ENCODE peak calls at places on chromosome 10, in eight cellular contexts. L is astrocyte of the spinal cord, C is transverse colon, W is progenitor cell of endocrine pancreas, T is GM23338, P is HFF-Myc, U is bronchial epithelial cell, J is GM12878. I is an unnamed sample.

GRCh38 chr10:396107-396506 is 260.9 kb downstream of the ZMYND11 start:
- DNase-seq in L (no peak), C (no peak), W (no peak), T (no peak), P (no peak), U (no peak), J (no peak), I (no peak)

GRCh38 chr10:30068482-30069223 is 9.3 kb upstream of the JCAD start:
- DNase-seq in L (no peak), C (no peak), W (no peak), T (no peak), P (no peak), U (no peak), J (no peak), I (no peak)

GRCh38 chr10:63481815-63482421 is 16.1 kb upstream of the JMJD1C start:
- DNase-seq in L (no peak), C (no peak), W (no peak), T (no peak), P (no peak), U (peak), J (no peak), I (no peak)

GRCh38 chr10:84308481-84309304 is 19.7 kb upstream of the CCSER2 start:
- DNase-seq in L (peak), C (peak), W (no peak), T (no peak), P (no peak), U (peak), J (peak), I (no peak)

GRCh38 chr10:121182219-121182618 is 331.1 kb downstream of the WDR11 start:
- DNase-seq in L (no peak), C (no peak), W (no peak), T (no peak), P (no peak), U (no peak), J (no peak), I (no peak)

GRCh38 chr10:97849491-97850402 is at the start of gene GOLGA7B:
- DNase-seq in L (no peak), C (peak), W (peak), T (peak), P (no peak), U (no peak), J (no peak), I (no peak)

GRCh38 chr10:12703813-12704212 is 297.7 kb downstream of the CCDC3 start:
- DNase-seq in L (peak), C (no peak), W (no peak), T (no peak), P (peak), U (peak), J (no peak), I (no peak)

GRCh38 chr10:133526957-133527588 is at the start of gene CYP2E1:
- DNase-seq in L (no peak), C (no peak), W (no peak), T (no peak), P (no peak), U (no peak), J (no peak), I (no peak)

GRCh38 chr10:103592186-103593021 is 98.9 kb downstream of the NEURL1 start:
- DNase-seq in L (peak), C (peak), W (peak), T (peak), P (no peak), U (peak), J (no peak), I (no peak)

GRCh38 chr10:96410296-96410695 is 51.5 kb upstream of the OPALIN start:
- DNase-seq in L (no peak), C (no peak), W (no peak), T (no peak), P (no peak), U (no peak), J (no peak), I (peak)

GRCh38 chr10:9621216-9621615 is 1396.5 kb upstream of the CELF2 start:
- DNase-seq in L (no peak), C (no peak), W (no peak), T (no peak), P (no peak), U (no peak), J (no peak), I (no peak)

GRCh38 chr10:56586391-56586790 is 225.3 kb upstream of the ZWINT start:
- DNase-seq in L (peak), C (no peak), W (no peak), T (peak), P (no peak), U (no peak), J (no peak), I (no peak)

GRCh38 chr10:77603529-77603927 is 34.1 kb downstream of the KCNMA1 start:
- DNase-seq in L (no peak), C (peak), W (no peak), T (peak), P (no peak), U (no peak), J (no peak), I (peak)

GRCh38 chr10:118943253-118943652 is 86.3 kb upstream of the NANOS1 start:
- DNase-seq in L (no peak), C (no peak), W (no peak), T (no peak), P (no peak), U (no peak), J (no peak), I (no peak)

GRCh38 chr10:124717911-124718734 is 26.1 kb downstream of the FAM53B start:
- DNase-seq in L (no peak), C (no peak), W (no peak), T (no peak), P (no peak), U (peak), J (peak), I (no peak)

GRCh38 chr10:778626-779330 is 89.3 kb upstream of the DIP2C start:
- DNase-seq in L (peak), C (no peak), W (no peak), T (no peak), P (no peak), U (no peak), J (no peak), I (peak)

DNA sequence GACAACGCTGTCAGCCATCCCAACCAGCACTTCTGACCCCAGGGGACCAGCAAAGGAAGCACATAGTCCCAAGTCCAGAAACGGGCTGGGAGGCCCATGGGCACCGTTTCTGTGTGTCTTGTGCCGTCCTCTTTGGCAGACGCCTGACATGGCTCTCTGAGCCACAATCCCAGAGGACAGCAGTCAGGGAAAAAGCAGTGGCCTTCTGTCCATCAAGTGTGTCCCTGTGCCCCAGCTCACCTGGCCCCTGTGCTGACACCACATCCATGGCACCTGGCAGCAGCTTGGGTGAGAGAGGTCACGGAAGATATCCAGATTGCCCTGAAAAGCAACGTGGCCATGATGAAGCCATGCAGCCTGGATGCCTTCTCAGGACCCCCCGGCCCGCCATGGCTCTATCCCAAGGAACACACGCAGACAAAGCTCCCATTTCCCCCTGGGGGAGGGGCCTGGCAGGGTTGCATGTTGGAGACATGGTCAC is 38.1 kb upstream of the ANTXRL start:
- DNase-seq in L (no peak), C (no peak), W (peak), T (no peak), P (no peak), U (no peak), J (no peak), I (peak)
- TF ChIP-seq CTCF in L (no peak), C (no peak), W (no peak), T (no peak), P (no peak), U (no peak), J (no peak), I (no peak)

GRCh38 chr10:79130846-79131245 is 62.1 kb downstream of the ZMIZ1 start:
- DNase-seq in L (no peak), C (no peak), W (no peak), T (peak), P (no peak), U (no peak), J (no peak), I (no peak)

GRCh38 chr10:79130255-79130654 is 61.5 kb downstream of the ZMIZ1 start:
- DNase-seq in L (no peak), C (no peak), W (no peak), T (no peak), P (no peak), U (no peak), J (no peak), I (no peak)

GRCh38 chr10:79128241-79128922 is 59.6 kb downstream of the ZMIZ1 start:
- DNase-seq in L (no peak), C (no peak), W (no peak), T (no peak), P (no peak), U (no peak), J (no peak), I (no peak)

GRCh38 chr10:79128923-79129305 is 60.1 kb downstream of the ZMIZ1 start:
- DNase-seq in L (no peak), C (no peak), W (no peak), T (no peak), P (no peak), U (no peak), J (no peak), I (no peak)

DNA sequence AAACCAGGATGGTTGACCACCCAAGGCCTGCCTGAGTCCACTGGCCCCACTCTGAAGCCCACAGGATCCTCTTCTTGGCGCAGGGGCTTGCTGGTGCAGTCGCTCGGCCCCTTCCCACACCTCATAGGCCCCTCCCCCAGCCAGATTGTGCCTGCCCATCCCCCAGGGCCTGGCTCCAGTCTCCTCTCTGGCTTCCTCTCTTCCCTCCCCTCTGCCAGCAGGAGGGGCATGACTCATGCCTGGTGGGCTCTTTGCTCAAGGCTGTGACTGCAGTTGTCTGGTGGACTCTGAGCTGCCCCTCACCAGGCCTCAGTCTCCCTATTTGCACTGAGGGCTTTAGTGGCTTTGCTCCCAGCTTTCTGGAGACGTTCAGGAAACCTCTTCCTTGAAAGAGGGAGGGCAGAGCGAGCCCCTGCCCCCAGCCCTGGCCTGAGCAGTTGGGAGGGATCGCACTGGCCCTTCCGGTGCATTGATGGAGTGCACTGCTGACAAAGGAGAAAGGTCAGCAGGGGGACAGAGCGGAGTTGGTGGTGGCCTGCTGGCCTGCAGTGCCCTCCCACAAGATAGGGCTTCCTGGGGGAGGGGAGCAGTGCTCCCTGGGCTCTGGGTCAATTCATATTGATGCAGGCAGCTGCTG is 60.7 kb downstream of the ZMIZ1 start:
- DNase-seq in L (peak), C (no peak), W (peak), T (peak), P (no peak), U (no peak), J (no peak), I (no peak)
- TF ChIP-seq CTCF in L (peak), C (no peak), W (no peak), T (no peak), P (no peak), U (no peak), J (no peak), I (no peak)

GRCh38 chr10:123514996-123515395 is 151.2 kb upstream of the GPR26 start:
- DNase-seq in L (no peak), C (no peak), W (no peak), T (no peak), P (no peak), U (no peak), J (no peak), I (no peak)
- TF ChIP-seq CTCF in L (no peak), C (no peak), W (no peak), T (no peak), P (no peak), U (no peak), J (no peak), I (no peak)

DNA sequence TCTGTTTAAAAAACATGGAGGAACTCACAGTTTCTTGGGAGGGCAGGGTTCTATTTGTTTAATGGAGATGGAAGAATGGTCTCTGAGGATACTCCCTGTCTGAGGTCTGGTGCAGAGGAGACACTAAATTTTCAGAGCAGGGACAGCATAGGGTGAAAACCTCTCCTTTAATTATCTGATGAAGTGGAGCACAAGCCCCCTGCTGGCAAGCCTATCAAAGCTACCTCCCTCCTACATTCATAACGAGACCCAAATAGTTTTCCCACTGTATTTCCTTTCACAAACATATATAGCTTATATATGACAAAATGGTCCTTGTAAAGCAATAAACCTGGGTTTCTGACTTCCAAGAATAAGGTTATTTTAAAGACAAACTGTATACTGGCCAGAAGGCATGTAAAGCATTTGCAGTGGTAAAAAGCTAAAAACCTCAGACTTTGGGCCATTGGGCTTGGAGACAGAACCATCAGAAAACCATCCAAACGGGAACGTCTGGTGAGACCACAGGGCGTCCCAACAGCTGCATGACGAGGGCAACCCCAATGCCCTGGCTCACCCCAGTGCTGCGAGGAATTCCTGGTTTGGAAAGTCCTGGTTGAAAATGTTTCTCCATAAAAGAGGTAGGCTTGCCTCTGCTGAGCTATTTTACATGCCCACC is 201.3 kb downstream of the FANK1 start:
- DNase-seq in L (no peak), C (no peak), W (no peak), T (peak), P (no peak), U (no peak), J (no peak), I (no peak)
- TF ChIP-seq CTCF in L (peak), C (no peak), W (no peak), T (no peak), P (peak), U (peak), J (peak), I (no peak)

GRCh38 chr10:14302035-14302434 is 28.7 kb downstream of the FRMD4A start:
- DNase-seq in L (peak), C (no peak), W (no peak), T (peak), P (no peak), U (peak), J (no peak), I (no peak)
- TF ChIP-seq CTCF in L (peak), C (no peak), W (peak), T (peak), P (peak), U (peak), J (peak), I (no peak)

DNA sequence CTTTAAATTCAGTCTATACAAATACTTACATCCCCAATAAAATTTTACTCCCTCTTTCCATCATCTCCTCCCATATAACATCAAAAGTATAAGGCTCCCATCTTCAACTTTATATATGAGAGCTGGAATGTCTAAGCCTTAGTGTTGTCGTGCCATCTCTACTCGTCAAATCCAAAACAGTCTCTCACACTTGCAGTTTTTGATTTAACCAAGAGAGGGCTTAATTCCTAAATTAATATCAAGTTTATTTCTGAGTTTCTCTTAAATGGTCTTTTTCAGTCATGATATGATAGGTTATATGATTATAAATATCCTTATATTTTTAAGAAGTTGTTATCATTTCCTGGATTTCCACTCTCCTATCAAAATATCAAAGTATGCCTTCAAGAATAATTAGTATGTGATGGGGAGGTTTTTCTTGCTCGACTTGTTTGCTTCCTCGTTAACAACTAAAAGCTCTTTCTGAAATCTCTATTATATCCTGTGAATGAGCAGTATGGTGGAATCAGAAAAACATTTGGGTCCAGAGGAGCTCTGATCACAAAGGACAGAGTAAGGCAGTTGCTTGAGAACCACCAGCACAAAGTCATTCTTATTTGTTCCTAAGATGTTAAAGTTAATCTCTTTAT is 12.5 kb upstream of the LIPK start:
- DNase-seq in L (no peak), C (no peak), W (no peak), T (peak), P (no peak), U (no peak), J (no peak), I (no peak)
- TF ChIP-seq CTCF in L (peak), C (no peak), W (peak), T (peak), P (peak), U (peak), J (no peak), I (no peak)

GRCh38 chr10:72375585-72375984 is 20.9 kb upstream of the DNAJB12 start:
- DNase-seq in L (no peak), C (no peak), W (no peak), T (peak), P (no peak), U (no peak), J (no peak), I (no peak)
- TF ChIP-seq CTCF in L (no peak), C (no peak), W (peak), T (peak), P (peak), U (no peak), J (peak), I (no peak)

DNA sequence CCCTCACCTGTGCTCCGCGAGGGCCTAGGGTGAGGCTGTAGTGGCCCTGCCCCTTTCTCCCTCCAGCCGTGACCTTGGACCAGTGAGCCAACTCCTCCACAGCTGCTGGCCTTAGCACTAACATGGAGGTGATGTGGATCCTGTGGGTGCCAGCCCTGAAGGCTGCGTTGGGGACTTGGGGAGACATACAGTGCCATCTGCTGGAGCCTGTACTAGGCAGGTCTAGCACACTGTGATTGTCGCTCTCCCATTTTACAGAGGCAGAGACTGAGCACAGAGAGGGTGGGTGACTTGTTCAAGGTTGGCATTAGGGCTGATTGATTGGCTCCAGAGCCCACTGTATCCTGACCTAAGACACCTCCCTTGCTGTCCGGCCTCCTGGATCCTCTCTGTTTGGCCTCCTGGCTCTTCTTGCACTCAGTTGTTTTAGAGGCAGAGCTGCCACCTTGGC is 37.6 kb downstream of the PRF1 start:
- DNase-seq in L (no peak), C (no peak), W (no peak), T (no peak), P (no peak), U (no peak), J (no peak), I (peak)
- TF ChIP-seq CTCF in L (peak), C (no peak), W (no peak), T (no peak), P (peak), U (peak), J (no peak), I (no peak)

DNA sequence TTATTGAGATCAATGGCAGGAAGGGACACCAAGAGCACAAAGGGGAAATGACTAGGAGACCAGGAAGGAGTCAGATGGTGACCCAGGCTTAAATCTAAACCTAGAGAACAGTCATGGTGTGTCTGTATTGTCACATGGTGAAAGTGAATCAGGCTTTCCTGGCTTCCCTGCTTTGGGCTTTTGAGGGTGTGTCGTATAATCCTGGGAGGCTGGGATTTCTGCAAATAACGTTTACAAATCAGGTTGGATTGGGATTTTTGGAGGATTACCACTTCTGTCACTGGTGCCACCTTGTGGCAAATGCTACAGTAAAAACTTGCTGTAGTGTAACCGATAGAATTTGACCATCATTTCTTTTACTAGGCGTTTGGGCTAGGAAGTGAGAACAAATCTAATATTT is 502.6 kb downstream of the NRG3 start:
- DNase-seq in L (no peak), C (no peak), W (no peak), T (peak), P (no peak), U (peak), J (no peak), I (no peak)
- TF ChIP-seq CTCF in L (peak), C (peak), W (peak), T (peak), P (no peak), U (no peak), J (peak), I (no peak)

DNA sequence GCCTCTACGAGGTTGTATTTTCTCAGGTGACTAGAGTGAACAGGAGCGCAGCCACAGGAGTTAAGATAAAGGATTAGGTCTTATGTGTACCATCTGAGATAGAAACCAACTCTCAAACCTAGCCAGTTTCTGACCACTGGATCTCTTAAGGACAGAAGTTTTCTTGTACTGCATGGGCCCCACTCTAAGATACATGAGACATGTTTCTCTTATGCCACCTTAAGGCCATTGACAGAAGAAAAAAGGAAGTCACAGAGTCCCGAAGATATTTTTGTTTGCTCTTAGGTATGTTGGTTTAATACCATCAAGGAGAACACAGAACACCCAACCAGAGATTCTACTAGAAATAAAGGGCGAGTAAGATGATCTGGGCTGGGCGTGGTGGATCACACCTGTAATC is 335.8 kb downstream of the FRMD4A start:
- DNase-seq in L (no peak), C (no peak), W (no peak), T (no peak), P (no peak), U (no peak), J (no peak), I (no peak)
- TF ChIP-seq CTCF in L (no peak), C (no peak), W (no peak), T (no peak), P (no peak), U (no peak), J (no peak), I (no peak)

I was measured in sigmoid colon.